ENCODE peak calls at places on chromosomes 4 and X, in five cellular contexts. One of them, this sample, is unnamed.

GRCh38 chr4:86837651-86838050 is 11.5 kb downstream of the SLC10A6 start:
- DNase-seq in neural crest cell: no peak
- DNase-seq in ACHN: no peak
- DNase-seq in GM12864: no peak
- DNase-seq in ELR: no peak
- DNase-seq in this sample: no peak

GRCh38 chrX:57156397-57157049 is 19.3 kb upstream of the SPIN2A start:
- DNase-seq in GM12864: no peak
- DNase-seq in ACHN: peak; percentile 30
- DNase-seq in ELR: peak; percentile 10
- DNase-seq in neural crest cell: no peak
- DNase-seq in this sample: peak; percentile 13

GRCh38 chr4:25827373-25827772 is 35.4 kb downstream of the SEL1L3 start:
- DNase-seq in ACHN: no peak
- DNase-seq in GM12864: no peak
- DNase-seq in neural crest cell: no peak
- DNase-seq in ELR: no peak
- DNase-seq in this sample: no peak

GRCh38 chrX:122943918-122944317 is 240.2 kb upstream of the GRIA3 start:
- DNase-seq in neural crest cell: no peak
- DNase-seq in GM12864: no peak
- DNase-seq in ELR: peak; percentile 20
- DNase-seq in ACHN: no peak
- DNase-seq in this sample: peak; percentile 70

GRCh38 chr4:107027379-107027778 is 8.7 kb downstream of the DKK2 start:
- DNase-seq in ELR: no peak
- DNase-seq in neural crest cell: no peak
- DNase-seq in ACHN: no peak
- DNase-seq in GM12864: no peak
- DNase-seq in this sample: no peak

GRCh38 chr4:154399259-154399974 is 92.2 kb downstream of the DCHS2 start:
- DNase-seq in neural crest cell: no peak
- DNase-seq in GM12864: no peak
- DNase-seq in ELR: peak; percentile 36
- DNase-seq in ACHN: peak; percentile 61
- DNase-seq in this sample: peak; percentile 22

GRCh38 chr4:118918388-118918787 is 29.7 kb downstream of the SYNPO2 start:
- DNase-seq in ELR: peak; percentile 81
- DNase-seq in neural crest cell: no peak
- DNase-seq in ACHN: peak; percentile 89
- DNase-seq in GM12864: no peak
- DNase-seq in this sample: peak; percentile 91

GRCh38 chr4:101067383-101067782 is 279.9 kb downstream of the PPP3CA start:
- DNase-seq in neural crest cell: no peak
- DNase-seq in GM12864: no peak
- DNase-seq in ACHN: no peak
- DNase-seq in ELR: no peak
- DNase-seq in this sample: no peak

GRCh38 chrX:40202456-40202855 is 104.7 kb upstream of the BCOR start:
- DNase-seq in GM12864: peak; percentile 26
- DNase-seq in neural crest cell: no peak
- DNase-seq in ACHN: no peak
- DNase-seq in ELR: no peak
- DNase-seq in this sample: no peak

GRCh38 chr4:173001571-173001970 is 167.0 kb upstream of the GALNT7 start:
- DNase-seq in GM12864: no peak
- DNase-seq in neural crest cell: no peak
- DNase-seq in ELR: peak; percentile 77
- DNase-seq in ACHN: no peak
- DNase-seq in this sample: peak; percentile 43

GRCh38 chr4:110344165-110344564 is 131.8 kb upstream of the ENPEP start:
- DNase-seq in ELR: peak; percentile 10
- DNase-seq in ACHN: peak; percentile 25
- DNase-seq in GM12864: no peak
- DNase-seq in neural crest cell: no peak
- DNase-seq in this sample: peak; percentile 9

GRCh38 chr4:53908661-53909078 is 155.7 kb downstream of the CHIC2 start:
- DNase-seq in neural crest cell: no peak
- DNase-seq in ELR: peak; percentile 89
- DNase-seq in ACHN: peak; percentile 83
- DNase-seq in GM12864: peak; percentile 19
- DNase-seq in this sample: peak; percentile 91

GRCh38 chr4:109631709-109632108 is 71.5 kb downstream of the CASP6 start:
- DNase-seq in GM12864: no peak
- DNase-seq in ELR: no peak
- DNase-seq in ACHN: no peak
- DNase-seq in neural crest cell: no peak
- DNase-seq in this sample: no peak

GRCh38 chrX:81377329-81377728 is 175.4 kb downstream of the SH3BGRL start:
- DNase-seq in GM12864: no peak
- DNase-seq in neural crest cell: no peak
- DNase-seq in ACHN: peak; percentile 15
- DNase-seq in ELR: peak; percentile 28
- DNase-seq in this sample: peak; percentile 5

GRCh38 chr4:1290165-1290977 is 680 bp downstream of the MAEA start:
- DNase-seq in ACHN: peak; percentile 20
- DNase-seq in neural crest cell: no peak
- DNase-seq in GM12864: no peak
- DNase-seq in ELR: peak; percentile 51
- DNase-seq in this sample: no peak

GRCh38 chrX:68511255-68511654 is 12.4 kb downstream of the YIPF6 start:
- DNase-seq in GM12864: no peak
- DNase-seq in ELR: peak; percentile 63
- DNase-seq in ACHN: peak; percentile 41
- DNase-seq in neural crest cell: peak; percentile 44
- DNase-seq in this sample: peak; percentile 30

GRCh38 chr4:78757574-78757973 is 18.6 kb upstream of the BMP2K start:
- DNase-seq in ACHN: no peak
- DNase-seq in GM12864: no peak
- DNase-seq in ELR: no peak
- DNase-seq in neural crest cell: no peak
- DNase-seq in this sample: no peak

GRCh38 chrX:86805241-86805640 is 657.0 kb downstream of the DACH2 start:
- DNase-seq in ACHN: no peak
- DNase-seq in GM12864: no peak
- DNase-seq in neural crest cell: no peak
- DNase-seq in ELR: no peak
- DNase-seq in this sample: no peak

GRCh38 chr4:575281-576141 is 584 bp downstream of the TMEM271 start:
- DNase-seq in neural crest cell: peak; percentile 50
- DNase-seq in GM12864: no peak
- DNase-seq in ACHN: peak; percentile 60
- DNase-seq in ELR: no peak
- DNase-seq in this sample: no peak

GRCh38 chr4:52824603-52825310 is 37.4 kb upstream of the RASL11B start:
- DNase-seq in GM12864: no peak
- DNase-seq in ELR: no peak
- DNase-seq in neural crest cell: no peak
- DNase-seq in ACHN: no peak
- DNase-seq in this sample: peak; percentile 49

GRCh38 chr4:91471280-91471679 is 832.5 kb upstream of the GRID2 start:
- DNase-seq in ACHN: no peak
- DNase-seq in ELR: no peak
- DNase-seq in neural crest cell: no peak
- DNase-seq in GM12864: no peak
- DNase-seq in this sample: no peak

GRCh38 chrX:39854772-39855747 is 242.7 kb downstream of the BCOR start:
- DNase-seq in ACHN: no peak
- DNase-seq in GM12864: peak; percentile 76
- DNase-seq in neural crest cell: no peak
- DNase-seq in ELR: no peak
- DNase-seq in this sample: no peak

GRCh38 chr4:118018381-118018780 is 15.9 kb upstream of the NDST3 start:
- DNase-seq in ACHN: no peak
- DNase-seq in GM12864: no peak
- DNase-seq in ELR: peak; percentile 3
- DNase-seq in neural crest cell: no peak
- DNase-seq in this sample: no peak

GRCh38 chrX:21658152-21658737 is at the start of gene KLHL34:
- DNase-seq in ELR: no peak
- DNase-seq in GM12864: no peak
- DNase-seq in ACHN: no peak
- DNase-seq in neural crest cell: no peak
- DNase-seq in this sample: no peak

GRCh38 chr4:168822481-168822880 is 187.6 kb downstream of the CBR4 start:
- DNase-seq in neural crest cell: no peak
- DNase-seq in ELR: no peak
- DNase-seq in ACHN: no peak
- DNase-seq in GM12864: no peak
- DNase-seq in this sample: no peak

GRCh38 chr4:164204434-164204833 is 549.5 kb upstream of the SMIM31 start:
- DNase-seq in GM12864: no peak
- DNase-seq in ACHN: peak; percentile 97
- DNase-seq in neural crest cell: no peak
- DNase-seq in ELR: peak; percentile 54
- DNase-seq in this sample: peak; percentile 4

GRCh38 chr4:136687118-136687517 is 845.2 kb downstream of the PCDH18 start:
- DNase-seq in GM12864: no peak
- DNase-seq in ACHN: no peak
- DNase-seq in ELR: no peak
- DNase-seq in neural crest cell: no peak
- DNase-seq in this sample: no peak

GRCh38 chrX:9604111-9604907 is 139.5 kb downstream of the TBL1X start:
- DNase-seq in GM12864: no peak
- DNase-seq in neural crest cell: no peak
- DNase-seq in ELR: no peak
- DNase-seq in ACHN: peak; percentile 83
- DNase-seq in this sample: no peak

GRCh38 chrX:109270580-109271484 is 211.1 kb downstream of the GUCY2F start:
- DNase-seq in ACHN: peak; percentile 29
- DNase-seq in ELR: peak; percentile 8
- DNase-seq in GM12864: peak; percentile 91
- DNase-seq in neural crest cell: no peak
- DNase-seq in this sample: peak; percentile 33